ENCODE peak calls at places on chromosome 2, in seven cellular contexts. G is GM12865; A is EL; M is heart left ventricle; D is NAMALWA; P is NCI-H526; X is stimulated activated CD4-positive, alpha-beta T cell treated with anti-CD3 and anti-CD28 coated beads, Interleukin-2, amount 100 ng/mL, for 48 hours. R is an unnamed sample.

GRCh38 chr2:60707750-60708371 is 48.2 kb upstream of the PAPOLG start:
- DNase-seq in G (peak), A (peak), M (no peak), D (peak), P (peak), X (no peak), R (no peak)

GRCh38 chr2:187644991-187645390 is 90.8 kb upstream of the TFPI start:
- DNase-seq in G (no peak), A (peak), M (no peak), D (no peak), P (no peak), X (no peak), R (no peak)

GRCh38 chr2:106885981-106886915 is at the start of gene ST6GAL2:
- DNase-seq in G (no peak), A (peak), M (peak), D (no peak), P (peak), X (no peak), R (peak)

GRCh38 chr2:673615-674318 is 3.4 kb downstream of the TMEM18 start:
- DNase-seq in G (no peak), A (peak), M (no peak), D (peak), P (no peak), X (no peak), R (peak)

GRCh38 chr2:233225230-233226068 is 26.0 kb upstream of the ATG16L1 start:
- DNase-seq in G (peak), A (no peak), M (no peak), D (no peak), P (no peak), X (no peak), R (no peak)

GRCh38 chr2:200081221-200081620 is 125.8 kb downstream of the MAIP1 start:
- DNase-seq in G (no peak), A (no peak), M (no peak), D (no peak), P (no peak), X (no peak), R (no peak)

GRCh38 chr2:216761119-216761518 is 65.8 kb upstream of the IGFBP5 start:
- DNase-seq in G (no peak), A (no peak), M (no peak), D (no peak), P (no peak), X (no peak), R (no peak)

GRCh38 chr2:120661551-120661950 is 74.1 kb upstream of the GLI2 start:
- DNase-seq in G (no peak), A (no peak), M (peak), D (no peak), P (peak), X (no peak), R (peak)

GRCh38 chr2:219254590-219255219 is 987 bp upstream of the TUBA4A start:
- DNase-seq in G (no peak), A (no peak), M (no peak), D (peak), P (no peak), X (no peak), R (no peak)

GRCh38 chr2:225466891-225467604 is 67.5 kb downstream of the NYAP2 start:
- DNase-seq in G (no peak), A (no peak), M (no peak), D (no peak), P (no peak), X (no peak), R (no peak)

GRCh38 chr2:236177967-236178909 is 10.1 kb upstream of the GBX2 start:
- DNase-seq in G (no peak), A (peak), M (peak), D (no peak), P (peak), X (peak), R (peak)

GRCh38 chr2:201900362-201900761 is 94.0 kb downstream of the CDK15 start:
- DNase-seq in G (peak), A (peak), M (no peak), D (peak), P (no peak), X (no peak), R (no peak)

GRCh38 chr2:75483878-75484277 is 76.9 kb downstream of the EVA1A start:
- DNase-seq in G (no peak), A (no peak), M (no peak), D (no peak), P (no peak), X (no peak), R (no peak)